ENCODE peak calls at places on chromosomes 12 and 14, in four cellular contexts. N is osteoblast, H is lung, L is body of pancreas. T is an unnamed sample.

GRCh38 chr14:91318911-91319310 is 74.4 kb upstream of the GPR68 start:
- DNase-seq in N (no peak), H (no peak), L (no peak), T (no peak)

GRCh38 chr14:58731465-58732330 is 93.9 kb downstream of the DACT1 start:
- DNase-seq in N (peak; percentile 66), H (no peak), L (no peak), T (no peak)

GRCh38 chr12:57560516-57560915 is 10.7 kb downstream of the KIF5A start:
- DNase-seq in N (no peak), H (no peak), L (no peak), T (no peak)

GRCh38 chr12:127393896-127394295 is 873.1 kb upstream of the TMEM132C start:
- DNase-seq in N (peak; percentile 92), H (no peak), L (no peak), T (no peak)

GRCh38 chr12:132587781-132588180 is 22.6 kb downstream of the LRCOL1 start:
- DNase-seq in N (no peak), H (no peak), L (no peak), T (no peak)

GRCh38 chr12:124388679-124389536 is 94.0 kb downstream of the RFLNA start:
- DNase-seq in N (peak; percentile 98), H (peak; percentile 86), L (peak; percentile 93), T (peak; percentile 88)

GRCh38 chr12:17609152-17609551 is 480.8 kb downstream of the RERGL start:
- DNase-seq in N (no peak), H (no peak), L (no peak), T (no peak)

GRCh38 chr12:120079352-120080042 is 37.1 kb downstream of the RAB35 start:
- DNase-seq in N (peak; percentile 71), H (no peak), L (no peak), T (peak; percentile 72)

GRCh38 chr12:87311206-87311605 is 718.0 kb downstream of the C12orf50 start:
- DNase-seq in N (no peak), H (no peak), L (no peak), T (no peak)

GRCh38 chr14:92933481-92933880 is 10.5 kb downstream of the CHGA start:
- DNase-seq in N (no peak), H (no peak), L (peak; percentile 6), T (no peak)

GRCh38 chr14:50001146-50001998 is 108.5 kb downstream of the ARF6 start:
- DNase-seq in N (peak; percentile 92), H (peak; percentile 48), L (peak; percentile 70), T (peak; percentile 97)

DNA sequence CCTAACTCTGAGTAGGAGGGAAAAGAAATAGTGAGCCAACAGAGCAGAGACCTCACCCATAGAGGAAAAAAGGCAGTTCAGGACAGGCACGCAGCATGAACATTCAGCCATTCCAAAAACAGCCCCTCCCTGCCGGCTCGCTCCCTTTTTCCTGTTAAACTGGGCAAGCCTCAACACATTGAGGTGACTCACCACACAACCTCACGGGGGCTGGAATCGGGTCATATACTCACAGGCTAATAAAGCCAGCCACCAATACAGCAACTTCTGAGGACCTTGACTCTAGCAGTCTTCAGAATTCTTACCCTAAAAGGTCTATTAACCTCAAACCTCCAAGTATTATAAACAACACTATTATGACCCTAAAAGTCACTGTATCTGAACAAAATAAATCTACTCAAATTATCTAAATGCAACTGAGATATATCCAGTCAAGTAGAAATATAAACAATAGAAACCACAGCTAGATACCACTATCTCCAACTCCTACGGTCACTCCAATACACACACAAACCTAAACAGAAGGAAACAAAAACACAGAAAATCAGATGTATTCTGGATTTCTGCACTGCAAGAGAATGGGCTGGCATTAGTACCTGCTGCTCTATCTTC is 6.3 kb downstream of the YBX3 start:
- DNase-seq in N (peak; percentile 85), H (peak; percentile 68), L (peak; percentile 78), T (peak; percentile 5)
- H3K4me1 ChIP-seq in N (peaks cover 50% of the 10 kb centered on the region), H (peaks cover 5% of the 10 kb centered on the region), L (peaks cover 61% of the 10 kb centered on the region), T (no peaks in the 10 kb centered on the region)

GRCh38 chr12:50686976-50687375 is 76.9 kb upstream of the ATF1 start:
- DNase-seq in N (no peak), H (no peak), L (no peak), T (no peak)

GRCh38 chr12:50690923-50691322 is 73.0 kb upstream of the ATF1 start:
- DNase-seq in N (no peak), H (no peak), L (peak; percentile 64), T (no peak)

GRCh38 chr12:50689437-50689836 is 74.5 kb upstream of the ATF1 start:
- DNase-seq in N (no peak), H (no peak), L (no peak), T (no peak)

GRCh38 chr12:50686406-50686805 is 77.5 kb upstream of the ATF1 start:
- DNase-seq in N (no peak), H (no peak), L (no peak), T (no peak)

GRCh38 chr12:50685641-50686040 is 78.3 kb upstream of the ATF1 start:
- DNase-seq in N (no peak), H (no peak), L (no peak), T (no peak)
- H3K27ac ChIP-seq in N (no peak overlapping the region), H (no peak overlapping the region), L (no peak overlapping the region), T (no peak overlapping the region)

GRCh38 chr12:6607751-6608591 is 792 bp upstream of the CHD4 start:
- DNase-seq in N (peak; percentile 91), H (peak; percentile 59), L (peak; percentile 82), T (peak; percentile 68)
- H3K4me1 ChIP-seq in N (peaks cover 45% of the 10 kb centered on the region), H (peaks cover 15% of the 10 kb centered on the region), L (peaks cover 43% of the 10 kb centered on the region), T (peaks cover 6% of the 10 kb centered on the region)

DNA sequence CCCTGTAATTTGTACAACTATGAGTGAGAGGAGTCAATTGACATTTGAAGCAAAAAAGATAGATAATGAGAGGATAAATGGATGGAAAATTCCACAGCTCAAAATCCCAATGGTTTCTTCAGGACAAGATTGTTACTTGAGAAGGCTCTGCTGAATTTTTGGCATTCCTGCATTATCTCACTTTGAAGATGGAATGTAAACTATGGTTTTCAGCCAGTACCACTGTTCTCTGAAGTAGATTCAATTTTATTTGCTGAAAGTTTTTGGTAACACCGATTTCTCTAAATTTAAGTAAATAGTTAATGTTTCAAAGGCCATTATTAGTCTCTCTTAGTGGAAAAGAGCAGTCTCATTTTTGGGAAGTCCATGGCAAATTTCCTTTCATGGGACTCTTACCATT is 121.9 kb upstream of the SLC38A2 start:
- DNase-seq in N (peak; percentile 36), H (no peak), L (no peak), T (no peak)
- H3K27ac ChIP-seq in N (peak overlapping the region; percentile 2), H (no peak overlapping the region), L (no peak overlapping the region), T (no peak overlapping the region)

DNA sequence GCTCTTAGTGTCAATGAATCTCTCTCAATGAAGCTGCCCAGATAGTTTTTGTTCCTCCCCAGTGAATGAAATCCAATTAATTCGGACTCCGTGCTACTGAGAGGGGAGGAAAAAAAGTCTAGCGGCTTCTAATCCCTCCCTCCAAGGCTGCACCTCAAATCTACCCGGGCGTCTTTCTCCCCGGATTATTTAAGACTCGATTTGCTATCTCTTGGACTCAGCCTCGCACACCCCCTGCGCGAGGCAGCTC is 134 bp downstream of the DUSP6 start:
- DNase-seq in N (no peak), H (no peak), L (no peak), T (no peak)
- H3K4me1 ChIP-seq in N (peaks cover 41% of the 10 kb centered on the region), H (peaks cover 9% of the 10 kb centered on the region), L (peaks cover 46% of the 10 kb centered on the region), T (peaks cover 4% of the 10 kb centered on the region)

GRCh38 chr12:89873745-89874144 is 165.1 kb upstream of the ATP2B1 start:
- DNase-seq in N (no peak), H (no peak), L (no peak), T (no peak)
- H3K27ac ChIP-seq in N (no peak overlapping the region), H (no peak overlapping the region), L (no peak overlapping the region), T (no peak overlapping the region)